ENCODE peak calls at places on chromosomes 6 and 20, in ten cellular contexts. One of them, this sample, is unnamed.

GRCh38 chr6:132391391-132392291 is 9.6 kb downstream of the MOXD1 start:
- DNase-seq in A172: peak; percentile 83
- DNase-seq in cardiac muscle cell: peak; percentile 89
- DNase-seq in glutamatergic neuron: no peak
- DNase-seq in RKO: no peak
- DNase-seq in uterus: peak; percentile 39
- DNase-seq in transverse colon: peak; percentile 20
- DNase-seq in ovary: no peak
- DNase-seq in B cell: no peak
- DNase-seq in amniotic stem cell: no peak
- DNase-seq in this sample: peak; percentile 51

GRCh38 chr20:63746766-63747315 is 7.3 kb downstream of the SLC2A4RG start:
- DNase-seq in cardiac muscle cell: no peak
- DNase-seq in amniotic stem cell: no peak
- DNase-seq in glutamatergic neuron: no peak
- DNase-seq in B cell: no peak
- DNase-seq in A172: no peak
- DNase-seq in uterus: peak; percentile 15
- DNase-seq in transverse colon: no peak
- DNase-seq in RKO: no peak
- DNase-seq in ovary: peak; percentile 24
- DNase-seq in this sample: no peak

GRCh38 chr6:19279137-19279747 is 557.9 kb upstream of the ID4 start:
- DNase-seq in glutamatergic neuron: no peak
- DNase-seq in A172: no peak
- DNase-seq in amniotic stem cell: no peak
- DNase-seq in cardiac muscle cell: peak; percentile 52
- DNase-seq in B cell: no peak
- DNase-seq in transverse colon: no peak
- DNase-seq in uterus: no peak
- DNase-seq in ovary: no peak
- DNase-seq in RKO: no peak
- DNase-seq in this sample: no peak

GRCh38 chr20:22402550-22402949 is 181.8 kb downstream of the FOXA2 start:
- DNase-seq in transverse colon: no peak
- DNase-seq in cardiac muscle cell: no peak
- DNase-seq in uterus: no peak
- DNase-seq in ovary: no peak
- DNase-seq in B cell: no peak
- DNase-seq in glutamatergic neuron: no peak
- DNase-seq in RKO: no peak
- DNase-seq in A172: no peak
- DNase-seq in amniotic stem cell: no peak
- DNase-seq in this sample: no peak

GRCh38 chr6:155418017-155418749 is 37.5 kb downstream of the NOX3 start:
- DNase-seq in A172: peak; percentile 37
- DNase-seq in ovary: peak; percentile 21
- DNase-seq in glutamatergic neuron: no peak
- DNase-seq in cardiac muscle cell: peak; percentile 82
- DNase-seq in uterus: peak; percentile 42
- DNase-seq in amniotic stem cell: peak; percentile 29
- DNase-seq in RKO: no peak
- DNase-seq in B cell: peak; percentile 75
- DNase-seq in transverse colon: peak; percentile 14
- DNase-seq in this sample: no peak

GRCh38 chr6:17388365-17388764 is 5.0 kb upstream of the CAP2 start:
- DNase-seq in amniotic stem cell: no peak
- DNase-seq in cardiac muscle cell: no peak
- DNase-seq in ovary: no peak
- DNase-seq in transverse colon: no peak
- DNase-seq in glutamatergic neuron: no peak
- DNase-seq in A172: no peak
- DNase-seq in B cell: no peak
- DNase-seq in RKO: no peak
- DNase-seq in uterus: no peak
- DNase-seq in this sample: no peak

GRCh38 chr20:56634307-56634706 is 5.2 kb downstream of the TFAP2C start:
- DNase-seq in uterus: no peak
- DNase-seq in transverse colon: no peak
- DNase-seq in cardiac muscle cell: no peak
- DNase-seq in B cell: no peak
- DNase-seq in A172: no peak
- DNase-seq in amniotic stem cell: no peak
- DNase-seq in glutamatergic neuron: no peak
- DNase-seq in ovary: no peak
- DNase-seq in RKO: no peak
- DNase-seq in this sample: no peak

GRCh38 chr6:53064726-53065265 is 408 bp upstream of the FBXO9 start:
- DNase-seq in glutamatergic neuron: peak; percentile 92
- DNase-seq in uterus: peak; percentile 96
- DNase-seq in B cell: peak; percentile 95
- DNase-seq in ovary: peak; percentile 97
- DNase-seq in RKO: peak; percentile 98
- DNase-seq in amniotic stem cell: peak; percentile 96
- DNase-seq in cardiac muscle cell: peak; percentile 98
- DNase-seq in A172: peak; percentile 93
- DNase-seq in transverse colon: peak; percentile 98
- DNase-seq in this sample: peak; percentile 94

GRCh38 chr20:46558511-46558959 is 8.1 kb upstream of the OCSTAMP start:
- DNase-seq in RKO: peak; percentile 92
- DNase-seq in transverse colon: no peak
- DNase-seq in cardiac muscle cell: peak; percentile 70
- DNase-seq in ovary: no peak
- DNase-seq in B cell: no peak
- DNase-seq in A172: peak; percentile 95
- DNase-seq in uterus: no peak
- DNase-seq in glutamatergic neuron: peak; percentile 36
- DNase-seq in amniotic stem cell: peak; percentile 71
- DNase-seq in this sample: peak; percentile 91

GRCh38 chr6:24126586-24127192 is 674 bp downstream of the NRSN1 start:
- DNase-seq in A172: peak; percentile 26
- DNase-seq in cardiac muscle cell: peak; percentile 66
- DNase-seq in glutamatergic neuron: no peak
- DNase-seq in RKO: peak; percentile 69
- DNase-seq in uterus: no peak
- DNase-seq in B cell: peak; percentile 13
- DNase-seq in transverse colon: peak; percentile 21
- DNase-seq in ovary: no peak
- DNase-seq in amniotic stem cell: peak; percentile 51
- DNase-seq in this sample: peak; percentile 53

GRCh38 chr20:57106030-57106682 is 160.3 kb downstream of the BMP7 start:
- DNase-seq in B cell: no peak
- DNase-seq in A172: no peak
- DNase-seq in transverse colon: no peak
- DNase-seq in uterus: no peak
- DNase-seq in amniotic stem cell: no peak
- DNase-seq in ovary: no peak
- DNase-seq in RKO: no peak
- DNase-seq in cardiac muscle cell: no peak
- DNase-seq in glutamatergic neuron: no peak
- DNase-seq in this sample: no peak

GRCh38 chr20:24208652-24209051 is 220.1 kb upstream of the GGTLC1 start:
- DNase-seq in cardiac muscle cell: no peak
- DNase-seq in uterus: no peak
- DNase-seq in ovary: no peak
- DNase-seq in transverse colon: no peak
- DNase-seq in A172: peak; percentile 21
- DNase-seq in RKO: peak; percentile 12
- DNase-seq in glutamatergic neuron: peak; percentile 50
- DNase-seq in B cell: no peak
- DNase-seq in amniotic stem cell: no peak
- DNase-seq in this sample: no peak

GRCh38 chr6:13268914-13269532 is 59.3 kb downstream of the TBC1D7 start:
- DNase-seq in cardiac muscle cell: peak; percentile 77
- DNase-seq in glutamatergic neuron: no peak
- DNase-seq in A172: peak; percentile 66
- DNase-seq in B cell: no peak
- DNase-seq in transverse colon: no peak
- DNase-seq in uterus: no peak
- DNase-seq in RKO: no peak
- DNase-seq in amniotic stem cell: no peak
- DNase-seq in ovary: no peak
- DNase-seq in this sample: peak; percentile 48

GRCh38 chr6:160714731-160715130 is 12.7 kb downstream of the PLG start:
- DNase-seq in amniotic stem cell: no peak
- DNase-seq in glutamatergic neuron: no peak
- DNase-seq in B cell: no peak
- DNase-seq in cardiac muscle cell: no peak
- DNase-seq in RKO: no peak
- DNase-seq in ovary: no peak
- DNase-seq in transverse colon: no peak
- DNase-seq in A172: no peak
- DNase-seq in uterus: no peak
- DNase-seq in this sample: no peak

GRCh38 chr6:125670586-125670985 is 78.8 kb upstream of the HEY2 start:
- DNase-seq in RKO: no peak
- DNase-seq in glutamatergic neuron: no peak
- DNase-seq in ovary: no peak
- DNase-seq in amniotic stem cell: no peak
- DNase-seq in uterus: no peak
- DNase-seq in B cell: no peak
- DNase-seq in transverse colon: no peak
- DNase-seq in A172: no peak
- DNase-seq in cardiac muscle cell: peak; percentile 2
- DNase-seq in this sample: no peak

GRCh38 chr6:137808191-137808590 is 58.9 kb upstream of the TNFAIP3 start:
- DNase-seq in uterus: no peak
- DNase-seq in A172: peak; percentile 79
- DNase-seq in RKO: peak; percentile 54
- DNase-seq in cardiac muscle cell: peak; percentile 41
- DNase-seq in amniotic stem cell: no peak
- DNase-seq in ovary: no peak
- DNase-seq in B cell: no peak
- DNase-seq in transverse colon: no peak
- DNase-seq in glutamatergic neuron: no peak
- DNase-seq in this sample: peak; percentile 74

GRCh38 chr6:87543836-87544735 is 45.7 kb downstream of the RARS2 start:
- DNase-seq in ovary: no peak
- DNase-seq in A172: no peak
- DNase-seq in cardiac muscle cell: no peak
- DNase-seq in amniotic stem cell: no peak
- DNase-seq in glutamatergic neuron: no peak
- DNase-seq in uterus: no peak
- DNase-seq in B cell: no peak
- DNase-seq in RKO: no peak
- DNase-seq in transverse colon: no peak
- DNase-seq in this sample: no peak

This sample was measured in kidney glomerular epithelial cell.